ENCODE peak calls at places on chromosome 5, in seven cellular contexts. One of them, this sample, is unnamed.

GRCh38 chr5:168176941-168177340 is 114.5 kb upstream of the WWC1 start:
- DNase-seq in fibroblast of lung: no peak
- DNase-seq in cardiac muscle cell: no peak
- DNase-seq in endothelial cell of umbilical vein: no peak
- DNase-seq in hepatocyte: no peak
- DNase-seq in tibial nerve: no peak
- DNase-seq in mesendoderm: no peak
- DNase-seq in this sample: no peak

GRCh38 chr5:102971693-102972293 is 148.1 kb downstream of the GIN1 start:
- DNase-seq in tibial nerve: no peak
- DNase-seq in hepatocyte: peak; percentile 28
- DNase-seq in cardiac muscle cell: peak; percentile 38
- DNase-seq in endothelial cell of umbilical vein: peak; percentile 40
- DNase-seq in mesendoderm: peak; percentile 9
- DNase-seq in fibroblast of lung: peak; percentile 81
- DNase-seq in this sample: no peak

GRCh38 chr5:89343666-89344065 is 460.7 kb upstream of the MEF2C start:
- DNase-seq in tibial nerve: no peak
- DNase-seq in fibroblast of lung: no peak
- DNase-seq in hepatocyte: no peak
- DNase-seq in mesendoderm: no peak
- DNase-seq in endothelial cell of umbilical vein: peak; percentile 8
- DNase-seq in cardiac muscle cell: no peak
- DNase-seq in this sample: no peak

GRCh38 chr5:148998174-148998797 is 64.6 kb downstream of the SH3TC2 start:
- DNase-seq in endothelial cell of umbilical vein: peak; percentile 68
- DNase-seq in mesendoderm: peak; percentile 79
- DNase-seq in tibial nerve: peak; percentile 82
- DNase-seq in fibroblast of lung: peak; percentile 82
- DNase-seq in hepatocyte: peak; percentile 70
- DNase-seq in cardiac muscle cell: peak; percentile 64
- DNase-seq in this sample: no peak

GRCh38 chr5:178104492-178104891 is 8.8 kb upstream of the N4BP3 start:
- DNase-seq in fibroblast of lung: no peak
- DNase-seq in mesendoderm: no peak
- DNase-seq in hepatocyte: no peak
- DNase-seq in endothelial cell of umbilical vein: no peak
- DNase-seq in cardiac muscle cell: no peak
- DNase-seq in tibial nerve: no peak
- DNase-seq in this sample: no peak

GRCh38 chr5:151682751-151683331 is 3.9 kb downstream of the SPARC start:
- DNase-seq in cardiac muscle cell: peak; percentile 49
- DNase-seq in fibroblast of lung: peak; percentile 71
- DNase-seq in tibial nerve: no peak
- DNase-seq in mesendoderm: no peak
- DNase-seq in endothelial cell of umbilical vein: peak; percentile 27
- DNase-seq in hepatocyte: no peak
- DNase-seq in this sample: no peak

GRCh38 chr5:72723584-72723983 is 92.9 kb upstream of the TNPO1 start:
- DNase-seq in endothelial cell of umbilical vein: no peak
- DNase-seq in mesendoderm: no peak
- DNase-seq in cardiac muscle cell: no peak
- DNase-seq in fibroblast of lung: no peak
- DNase-seq in tibial nerve: no peak
- DNase-seq in hepatocyte: no peak
- DNase-seq in this sample: no peak

GRCh38 chr5:37900692-37901091 is 60.9 kb upstream of the GDNF start:
- DNase-seq in mesendoderm: peak; percentile 63
- DNase-seq in hepatocyte: peak; percentile 12
- DNase-seq in endothelial cell of umbilical vein: peak; percentile 13
- DNase-seq in tibial nerve: peak; percentile 15
- DNase-seq in cardiac muscle cell: no peak
- DNase-seq in fibroblast of lung: peak; percentile 42
- DNase-seq in this sample: no peak

GRCh38 chr5:44536650-44537260 is 147.5 kb upstream of the FGF10 start:
- DNase-seq in mesendoderm: peak; percentile 62
- DNase-seq in cardiac muscle cell: peak; percentile 66
- DNase-seq in endothelial cell of umbilical vein: peak; percentile 28
- DNase-seq in hepatocyte: peak; percentile 68
- DNase-seq in tibial nerve: peak; percentile 64
- DNase-seq in fibroblast of lung: peak; percentile 65
- DNase-seq in this sample: no peak

GRCh38 chr5:175895701-175896102 is 24.3 kb downstream of the CPLX2 start:
- DNase-seq in hepatocyte: no peak
- DNase-seq in mesendoderm: peak; percentile 31
- DNase-seq in fibroblast of lung: no peak
- DNase-seq in cardiac muscle cell: no peak
- DNase-seq in endothelial cell of umbilical vein: no peak
- DNase-seq in tibial nerve: no peak
- DNase-seq in this sample: no peak

GRCh38 chr5:149581931-149582768 is 852 bp downstream of the ARHGEF37 start:
- DNase-seq in mesendoderm: peak; percentile 30
- DNase-seq in fibroblast of lung: no peak
- DNase-seq in endothelial cell of umbilical vein: peak; percentile 93
- DNase-seq in cardiac muscle cell: peak; percentile 19
- DNase-seq in tibial nerve: no peak
- DNase-seq in hepatocyte: no peak
- DNase-seq in this sample: no peak

GRCh38 chr5:107361945-107362344 is 308.8 kb downstream of the EFNA5 start:
- DNase-seq in endothelial cell of umbilical vein: no peak
- DNase-seq in cardiac muscle cell: no peak
- DNase-seq in fibroblast of lung: peak; percentile 43
- DNase-seq in hepatocyte: peak; percentile 52
- DNase-seq in tibial nerve: peak; percentile 67
- DNase-seq in mesendoderm: no peak
- DNase-seq in this sample: no peak

GRCh38 chr5:111144352-111144930 is 52.3 kb downstream of the WDR36 start:
- DNase-seq in mesendoderm: no peak
- DNase-seq in endothelial cell of umbilical vein: no peak
- DNase-seq in cardiac muscle cell: no peak
- DNase-seq in fibroblast of lung: no peak
- DNase-seq in tibial nerve: no peak
- DNase-seq in hepatocyte: no peak
- DNase-seq in this sample: no peak

GRCh38 chr5:149680810-149681221 is 49.3 kb upstream of the PPARGC1B start:
- DNase-seq in endothelial cell of umbilical vein: no peak
- DNase-seq in mesendoderm: no peak
- DNase-seq in tibial nerve: peak; percentile 34
- DNase-seq in cardiac muscle cell: peak; percentile 47
- DNase-seq in hepatocyte: no peak
- DNase-seq in fibroblast of lung: no peak
- DNase-seq in this sample: no peak

GRCh38 chr5:180074462-180074861 is 2.9 kb upstream of the RNF130 start:
- DNase-seq in endothelial cell of umbilical vein: no peak
- DNase-seq in tibial nerve: no peak
- DNase-seq in fibroblast of lung: no peak
- DNase-seq in mesendoderm: no peak
- DNase-seq in hepatocyte: no peak
- DNase-seq in cardiac muscle cell: no peak
- DNase-seq in this sample: no peak

GRCh38 chr5:107496466-107496865 is 174.3 kb downstream of the EFNA5 start:
- DNase-seq in endothelial cell of umbilical vein: no peak
- DNase-seq in mesendoderm: no peak
- DNase-seq in tibial nerve: no peak
- DNase-seq in hepatocyte: no peak
- DNase-seq in fibroblast of lung: no peak
- DNase-seq in cardiac muscle cell: no peak
- DNase-seq in this sample: no peak

GRCh38 chr5:79568632-79569190 is 43.5 kb upstream of the TENT2 start:
- DNase-seq in hepatocyte: no peak
- DNase-seq in endothelial cell of umbilical vein: no peak
- DNase-seq in cardiac muscle cell: no peak
- DNase-seq in mesendoderm: no peak
- DNase-seq in tibial nerve: no peak
- DNase-seq in fibroblast of lung: no peak
- DNase-seq in this sample: no peak

DNA sequence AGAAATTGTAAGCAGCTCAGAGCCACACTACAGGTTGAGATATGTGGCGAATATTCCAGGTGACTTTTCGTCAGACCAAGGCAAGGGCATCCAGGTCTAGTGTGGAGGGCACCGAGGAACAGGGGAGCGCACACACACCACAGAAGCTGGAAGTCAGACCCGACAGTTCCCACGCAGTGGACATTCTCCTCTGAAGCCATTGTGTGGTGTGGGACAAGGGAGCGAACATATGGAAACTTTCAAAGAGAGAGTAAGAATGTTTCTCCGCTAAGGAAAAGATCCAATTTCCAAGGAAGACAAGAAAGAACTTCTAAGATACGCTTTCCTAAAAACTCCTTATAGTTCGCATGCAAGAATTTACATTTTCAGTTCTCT is 141.4 kb upstream of the OTULINL start:
- DNase-seq in endothelial cell of umbilical vein: no peak
- DNase-seq in tibial nerve: no peak
- DNase-seq in cardiac muscle cell: no peak
- DNase-seq in hepatocyte: no peak
- DNase-seq in mesendoderm: no peak
- DNase-seq in fibroblast of lung: no peak
- DNase-seq in this sample: no peak
- H3K4me3 ChIP-seq in endothelial cell of umbilical vein: peak overlapping the region; percentile 63
- H3K4me3 ChIP-seq in tibial nerve: peak overlapping the region; percentile 54
- H3K4me3 ChIP-seq in cardiac muscle cell: no peak overlapping the region
- H3K4me3 ChIP-seq in hepatocyte: no peak overlapping the region
- H3K4me3 ChIP-seq in mesendoderm: no peak overlapping the region
- H3K4me3 ChIP-seq in fibroblast of lung: peak overlapping the region; percentile 7
- H3K4me3 ChIP-seq in this sample: peak overlapping the region; percentile 63

DNA sequence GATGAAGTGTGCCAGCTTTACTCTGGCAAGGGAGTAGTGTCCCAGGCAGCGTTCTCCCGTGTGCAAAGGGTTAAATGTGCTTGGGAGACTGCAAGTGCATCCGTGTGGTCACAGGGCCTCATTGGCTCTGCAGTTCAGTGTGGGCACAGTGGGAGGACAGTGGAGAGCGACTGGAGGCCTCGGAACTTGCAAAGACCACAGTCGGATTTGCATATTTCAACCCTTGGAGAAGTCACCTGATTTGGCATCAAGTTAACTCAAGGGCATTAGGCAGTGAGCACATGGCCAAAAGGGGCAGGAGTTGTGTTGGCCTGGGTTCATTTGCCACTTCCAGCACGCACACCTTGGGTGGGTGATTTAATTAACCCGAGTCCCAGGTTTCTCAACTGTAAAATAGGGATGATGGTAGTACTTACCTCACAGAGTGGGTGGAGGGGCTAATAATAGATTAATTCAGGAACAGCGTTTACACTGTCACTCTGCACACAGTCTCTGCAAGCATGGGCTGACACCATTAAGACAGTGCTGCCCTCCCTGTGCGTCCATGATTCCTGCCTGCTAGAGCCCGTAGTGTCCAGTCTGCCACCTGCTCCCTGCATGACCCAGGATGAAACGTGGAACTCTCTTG is 22.6 kb downstream of the JADE2 start:
- DNase-seq in mesendoderm: no peak
- DNase-seq in hepatocyte: no peak
- DNase-seq in cardiac muscle cell: no peak
- DNase-seq in endothelial cell of umbilical vein: no peak
- DNase-seq in tibial nerve: no peak
- DNase-seq in fibroblast of lung: no peak
- DNase-seq in this sample: no peak
- H3K4me1 ChIP-seq in mesendoderm: peaks cover 5% of the 10 kb centered on the region
- H3K4me1 ChIP-seq in hepatocyte: peaks cover 3% of the 10 kb centered on the region
- H3K4me1 ChIP-seq in cardiac muscle cell: no peaks in the 10 kb centered on the region
- H3K4me1 ChIP-seq in endothelial cell of umbilical vein: peaks cover 40% of the 10 kb centered on the region
- H3K4me1 ChIP-seq in tibial nerve: peaks cover 2% of the 10 kb centered on the region
- H3K4me1 ChIP-seq in fibroblast of lung: peaks cover 53% of the 10 kb centered on the region
- H3K4me1 ChIP-seq in this sample: peaks cover 61% of the 10 kb centered on the region

DNA sequence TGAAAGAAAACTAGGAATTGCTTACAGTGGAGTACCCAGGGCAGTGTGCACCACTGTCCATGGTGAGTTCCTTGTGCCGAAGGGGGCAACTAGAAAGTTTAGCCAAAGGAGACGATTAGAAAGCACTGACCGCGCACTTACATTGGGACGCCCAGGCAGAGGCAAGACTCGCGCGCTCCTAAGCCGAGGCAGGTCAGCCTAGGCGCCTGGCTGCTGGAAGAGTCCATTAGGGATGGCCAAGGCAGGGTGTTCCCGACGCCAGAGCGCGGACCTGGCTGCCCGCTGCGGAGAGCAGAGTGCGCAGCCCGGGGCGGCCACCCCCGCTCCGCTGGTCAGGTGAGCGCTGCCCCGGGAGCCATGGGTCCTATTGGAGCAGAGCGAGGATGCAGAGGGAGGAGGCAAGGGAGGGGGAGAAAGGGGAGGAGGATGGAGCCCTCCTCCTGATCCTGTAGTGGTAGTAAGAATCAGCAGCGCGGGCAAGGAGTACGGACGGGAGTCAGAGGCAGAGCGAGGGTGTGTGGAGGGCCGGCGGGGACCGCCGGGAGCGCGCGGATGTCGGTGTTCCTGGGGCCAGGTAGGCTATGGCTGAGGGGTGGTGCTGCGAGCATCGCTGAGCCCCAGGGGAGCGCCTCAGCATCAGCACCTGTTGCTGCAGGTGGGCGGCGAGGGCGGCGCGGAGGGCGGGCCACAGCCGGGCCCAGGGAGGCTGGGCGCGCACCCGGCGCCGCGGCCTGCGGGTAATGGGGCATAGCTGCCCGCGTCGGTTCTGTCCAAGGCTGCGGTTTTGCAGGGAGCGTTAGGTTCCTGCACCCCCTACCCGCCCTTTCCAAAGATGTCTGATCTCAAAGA is at the start of gene ADGRV1:
- DNase-seq in mesendoderm: peak; percentile 100
- DNase-seq in tibial nerve: peak; percentile 8
- DNase-seq in hepatocyte: peak; percentile 94
- DNase-seq in fibroblast of lung: peak; percentile 50
- DNase-seq in cardiac muscle cell: peak; percentile 95
- DNase-seq in endothelial cell of umbilical vein: peak; percentile 12
- DNase-seq in this sample: no peak
- H3K4me3 ChIP-seq in mesendoderm: peak within 1 kb of the TSS; percentile 76
- H3K4me3 ChIP-seq in tibial nerve: peak within 1 kb of the TSS; percentile 50
- H3K4me3 ChIP-seq in hepatocyte: peak within 1 kb of the TSS; percentile 64
- H3K4me3 ChIP-seq in fibroblast of lung: no peak within 1 kb of the TSS
- H3K4me3 ChIP-seq in cardiac muscle cell: peak within 1 kb of the TSS; percentile 74
- H3K4me3 ChIP-seq in endothelial cell of umbilical vein: peak within 1 kb of the TSS; percentile 37
- H3K4me3 ChIP-seq in this sample: peak within 1 kb of the TSS; percentile 62

DNA sequence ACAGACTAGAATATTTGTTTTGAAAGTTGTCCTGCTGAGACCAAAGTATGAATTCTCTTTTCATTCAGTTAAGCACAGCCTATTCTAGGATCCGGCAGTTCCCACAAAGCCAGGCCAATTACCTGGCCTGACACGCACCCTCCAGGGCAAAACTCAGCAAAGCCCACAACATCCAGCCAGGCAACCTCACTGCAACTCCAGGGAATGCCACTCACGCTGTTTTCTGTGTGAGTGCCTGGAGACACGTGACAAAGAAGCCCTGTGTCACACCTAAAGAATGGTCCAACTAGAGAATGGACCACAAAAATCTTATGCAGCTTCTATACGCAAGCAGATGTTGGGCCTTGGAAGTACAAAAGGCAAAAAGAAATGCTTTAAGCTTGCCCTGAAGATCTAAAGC is 20.3 kb downstream of the RETREG1 start:
- DNase-seq in tibial nerve: no peak
- DNase-seq in mesendoderm: no peak
- DNase-seq in fibroblast of lung: no peak
- DNase-seq in hepatocyte: no peak
- DNase-seq in cardiac muscle cell: no peak
- DNase-seq in endothelial cell of umbilical vein: no peak
- DNase-seq in this sample: no peak
- H3K4me1 ChIP-seq in tibial nerve: no peaks in the 10 kb centered on the region
- H3K4me1 ChIP-seq in mesendoderm: no peaks in the 10 kb centered on the region
- H3K4me1 ChIP-seq in fibroblast of lung: no peaks in the 10 kb centered on the region
- H3K4me1 ChIP-seq in hepatocyte: no peaks in the 10 kb centered on the region
- H3K4me1 ChIP-seq in cardiac muscle cell: peaks cover 15% of the 10 kb centered on the region
- H3K4me1 ChIP-seq in endothelial cell of umbilical vein: no peaks in the 10 kb centered on the region
- H3K4me1 ChIP-seq in this sample: no peaks in the 10 kb centered on the region

GRCh38 chr5:32991416-32991805 is 280.3 kb downstream of the NPR3 start:
- DNase-seq in fibroblast of lung: no peak
- DNase-seq in mesendoderm: no peak
- DNase-seq in cardiac muscle cell: no peak
- DNase-seq in endothelial cell of umbilical vein: no peak
- DNase-seq in hepatocyte: no peak
- DNase-seq in tibial nerve: no peak
- DNase-seq in this sample: no peak
- H3K4me3 ChIP-seq in fibroblast of lung: no peak overlapping the region
- H3K4me3 ChIP-seq in mesendoderm: no peak overlapping the region
- H3K4me3 ChIP-seq in cardiac muscle cell: no peak overlapping the region
- H3K4me3 ChIP-seq in endothelial cell of umbilical vein: no peak overlapping the region
- H3K4me3 ChIP-seq in hepatocyte: no peak overlapping the region
- H3K4me3 ChIP-seq in tibial nerve: no peak overlapping the region
- H3K4me3 ChIP-seq in this sample: peak overlapping the region; percentile 44